ENCODE peak calls at places on chromosomes 16 and 17, in seven cellular contexts. X is WTC11, D is GM06990, O is left ventricle myocardium inferior, R is natural killer cell, J is B cell, N is adrenal gland. A is an unnamed sample.

GRCh38 chr17:1865252-1866037 is 35.6 kb downstream of the RPA1 start:
- DNase-seq in O (no peak), D (no peak), X (peak), J (peak), N (peak), R (peak), A (peak)

GRCh38 chr16:86625821-86626220 is 47.5 kb downstream of the FOXL1 start:
- DNase-seq in O (no peak), R (no peak), X (no peak), N (no peak), J (no peak), D (no peak), A (no peak)

GRCh38 chr16:75010427-75010826 is 11.6 kb downstream of the ZNRF1 start:
- DNase-seq in N (no peak), R (no peak), D (peak), J (no peak), O (no peak), X (no peak), A (no peak)

GRCh38 chr17:50288306-50288705 is 14.0 kb downstream of the TMEM92 start:
- DNase-seq in D (no peak), J (no peak), R (no peak), O (no peak), N (no peak), X (no peak), A (no peak)

GRCh38 chr16:57000271-57001025 is 11.1 kb downstream of the NLRC5 start:
- DNase-seq in O (peak), J (no peak), X (no peak), R (peak), D (peak), N (peak), A (peak)

GRCh38 chr16:83899272-83899897 is 470 bp downstream of the MLYCD start:
- DNase-seq in R (peak), X (peak), D (peak), O (peak), N (peak), J (peak), A (peak)

GRCh38 chr17:31327534-31328526 is 6.4 kb upstream of the EVI2A start:
- DNase-seq in D (no peak), N (no peak), J (no peak), X (no peak), R (no peak), O (no peak), A (no peak)

GRCh38 chr17:53472586-53472985 is 350.1 kb upstream of the KIF2B start:
- DNase-seq in D (no peak), N (no peak), R (no peak), X (no peak), J (no peak), O (no peak), A (no peak)

GRCh38 chr17:69286257-69286656 is 40.7 kb downstream of the ABCA5 start:
- DNase-seq in R (no peak), D (no peak), X (no peak), J (no peak), O (no peak), N (no peak), A (no peak)

GRCh38 chr17:72657467-72658317 is 434.8 kb downstream of the SLC39A11 start:
- DNase-seq in D (no peak), R (no peak), X (peak), O (no peak), J (no peak), N (no peak), A (peak)

GRCh38 chr17:47720754-47721533 is 12.1 kb upstream of the TBX21 start:
- DNase-seq in J (no peak), R (peak), N (peak), O (no peak), D (peak), X (peak), A (peak)

GRCh38 chr16:53504161-53504663 is 1.2 kb upstream of the AKTIP start:
- DNase-seq in J (no peak), R (peak), D (peak), O (peak), X (peak), N (peak), A (peak)

GRCh38 chr17:6671431-6671830 is 19.9 kb downstream of the C17orf100 start:
- DNase-seq in O (no peak), D (no peak), J (no peak), N (no peak), R (no peak), X (no peak), A (no peak)

GRCh38 chr17:61470530-61471136 is 18.4 kb downstream of the TBX4 start:
- DNase-seq in J (no peak), D (no peak), N (no peak), X (no peak), O (no peak), R (no peak), A (no peak)

GRCh38 chr17:8064590-8065019 is 22.9 kb downstream of the ALOX12B start:
- DNase-seq in N (no peak), X (no peak), J (no peak), O (no peak), R (no peak), D (no peak), A (no peak)

GRCh38 chr16:2243031-2243528 is 6.8 kb downstream of the DNASE1L2 start:
- DNase-seq in J (peak), X (peak), O (no peak), D (no peak), N (no peak), R (no peak), A (no peak)
- TF ChIP-seq CTCF in J (no peak), X (no peak), O (no peak), D (no peak), N (no peak), R (no peak), A (no peak)

DNA sequence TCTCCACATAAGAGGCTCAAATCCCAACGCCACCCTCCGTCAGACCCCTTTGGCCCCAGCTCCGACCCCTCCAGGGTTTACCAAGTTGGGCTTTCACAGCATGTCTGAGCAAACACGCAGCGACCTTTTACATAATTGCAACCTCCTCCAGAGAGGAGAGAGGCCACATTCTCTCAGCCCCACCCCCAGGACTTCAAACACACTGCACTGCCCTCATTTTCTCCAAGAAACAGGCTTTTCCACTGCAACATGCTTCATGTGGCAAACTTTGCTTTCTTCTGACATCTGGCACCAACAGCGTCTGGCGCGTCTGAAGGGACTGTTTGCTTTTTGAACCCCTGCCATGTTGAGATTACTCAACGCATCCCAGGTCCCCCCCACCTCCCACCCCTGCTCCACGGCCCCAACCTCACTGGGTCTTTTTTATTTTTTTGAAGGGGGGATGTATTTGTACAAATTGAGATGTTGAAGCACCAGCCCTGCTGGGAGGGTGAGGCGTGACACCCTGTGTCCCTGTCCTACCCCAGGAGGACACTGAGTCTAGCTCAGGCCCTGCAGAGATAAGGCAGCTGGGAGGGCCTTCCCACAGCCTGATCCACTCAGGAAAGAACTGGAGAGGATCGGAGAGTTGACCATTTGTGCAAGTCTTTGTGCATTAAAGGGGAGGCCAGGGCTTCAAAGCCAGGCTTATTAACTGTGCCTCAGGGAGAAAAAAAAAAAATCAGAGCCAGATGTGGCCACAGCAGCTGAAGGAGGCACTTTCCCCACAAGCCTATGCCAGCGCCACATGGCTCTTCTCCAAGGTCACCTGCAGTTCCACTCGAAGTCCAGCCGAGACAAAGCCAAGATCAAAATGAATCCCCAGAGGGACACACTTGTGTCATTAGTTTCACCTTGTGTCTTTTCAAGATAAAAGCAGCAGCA is 29.7 kb downstream of the AXIN2 start:
- DNase-seq in O (peak), N (peak), X (peak), R (no peak), J (no peak), D (no peak), A (no peak)
- TF ChIP-seq CTCF in O (peak), N (peak), X (no peak), R (no peak), J (no peak), D (no peak), A (peak)

DNA sequence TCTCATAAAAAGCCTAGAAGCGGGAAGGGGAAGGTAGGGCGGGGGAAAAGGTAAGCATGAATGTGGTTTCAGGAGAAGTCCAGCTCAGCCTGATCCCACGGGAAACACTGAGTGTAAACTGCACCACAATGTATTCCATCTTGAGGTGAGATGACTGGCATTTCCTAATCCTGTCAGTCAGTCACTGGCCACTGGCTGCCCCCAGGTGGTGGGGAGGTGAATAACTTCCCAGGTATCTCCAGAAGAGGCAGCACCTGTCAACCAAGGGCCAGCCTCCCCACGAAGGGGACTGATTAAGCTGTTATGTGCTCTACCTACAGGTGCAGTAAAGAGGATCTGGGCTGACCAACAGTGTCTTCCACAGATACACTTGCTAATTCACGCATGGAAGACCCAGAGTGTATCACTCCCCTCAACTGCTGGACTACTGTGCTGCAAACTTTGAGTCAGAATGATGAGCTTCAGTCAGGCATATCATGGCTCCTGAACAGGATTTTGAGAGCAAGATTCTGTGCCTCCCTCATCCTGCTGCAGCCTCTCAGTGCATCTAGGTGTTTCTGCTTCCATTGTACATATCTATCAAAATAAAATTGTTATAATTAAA is 108.5 kb upstream of the CCL2 start:
- DNase-seq in X (peak), D (no peak), J (peak), N (no peak), O (peak), R (peak), A (peak)
- TF ChIP-seq CTCF in X (peak), D (peak), J (peak), N (peak), O (peak), R (peak), A (peak)

DNA sequence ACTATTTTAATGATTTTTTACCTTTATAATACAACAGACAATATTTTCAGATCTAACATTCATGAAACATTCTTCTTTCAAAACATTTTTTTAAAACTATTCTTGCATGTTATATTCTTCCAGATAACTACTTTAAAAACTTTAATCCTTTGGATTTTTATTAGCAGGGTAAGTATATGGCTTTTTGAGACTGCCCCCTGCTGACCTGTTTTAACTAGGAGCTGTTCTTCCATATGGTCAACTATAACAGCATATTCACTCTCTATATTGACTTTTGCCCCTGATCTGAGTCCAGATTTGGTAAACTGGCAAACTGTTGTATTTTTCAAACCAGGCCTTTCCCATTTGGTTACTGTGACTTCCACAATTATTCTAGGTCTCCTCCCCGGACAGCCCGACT is 16.5 kb downstream of the ZNF18 start:
- DNase-seq in J (no peak), R (no peak), X (no peak), N (no peak), D (no peak), O (no peak), A (no peak)
- TF ChIP-seq CTCF in J (no peak), R (no peak), X (peak), N (no peak), D (peak), O (peak), A (no peak)

GRCh38 chr17:21126645-21127507 is at the start of gene DHRS7B:
- DNase-seq in X (peak), R (peak), D (peak), O (peak), N (peak), J (peak), A (peak)
- TF ChIP-seq CTCF in X (no peak), R (no peak), D (no peak), O (no peak), N (no peak), J (no peak), A (no peak)

DNA sequence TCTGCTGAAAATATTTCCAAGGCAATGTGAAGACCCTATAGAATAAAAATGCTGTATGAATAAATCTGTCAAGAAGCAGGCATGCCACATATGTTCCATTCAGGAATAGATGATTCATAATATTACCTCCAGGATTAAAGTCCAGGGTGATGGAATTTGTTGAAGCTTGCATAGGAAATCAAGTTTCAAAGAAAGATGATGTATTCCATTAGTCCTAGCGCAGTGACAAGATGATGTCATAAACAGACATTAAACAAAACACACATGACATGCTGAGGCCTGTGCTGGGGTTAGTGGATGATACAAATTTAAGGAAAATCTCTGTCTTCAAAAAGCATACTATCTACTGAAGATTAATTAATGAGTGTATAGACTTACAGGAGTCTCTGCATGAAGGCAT is 1025.2 kb downstream of the CDH11 start:
- DNase-seq in N (no peak), X (no peak), D (no peak), R (no peak), J (no peak), O (no peak), A (no peak)
- TF ChIP-seq CTCF in N (no peak), X (no peak), D (no peak), R (no peak), J (no peak), O (no peak), A (no peak)

GRCh38 chr16:26648851-26649250 is 417.9 kb upstream of the C16orf82 start:
- DNase-seq in J (no peak), R (no peak), N (no peak), O (no peak), X (no peak), D (no peak), A (no peak)

GRCh38 chr16:26642047-26642664 is 424.6 kb upstream of the C16orf82 start:
- DNase-seq in N (no peak), D (no peak), O (no peak), J (no peak), R (no peak), X (no peak), A (no peak)

GRCh38 chr16:26644912-26645543 is 421.7 kb upstream of the C16orf82 start:
- DNase-seq in R (peak), J (no peak), X (no peak), D (no peak), N (no peak), O (no peak), A (no peak)

GRCh38 chr16:26643519-26643918 is 423.2 kb upstream of the C16orf82 start:
- DNase-seq in R (no peak), J (no peak), N (no peak), O (no peak), X (no peak), D (no peak), A (no peak)

DNA sequence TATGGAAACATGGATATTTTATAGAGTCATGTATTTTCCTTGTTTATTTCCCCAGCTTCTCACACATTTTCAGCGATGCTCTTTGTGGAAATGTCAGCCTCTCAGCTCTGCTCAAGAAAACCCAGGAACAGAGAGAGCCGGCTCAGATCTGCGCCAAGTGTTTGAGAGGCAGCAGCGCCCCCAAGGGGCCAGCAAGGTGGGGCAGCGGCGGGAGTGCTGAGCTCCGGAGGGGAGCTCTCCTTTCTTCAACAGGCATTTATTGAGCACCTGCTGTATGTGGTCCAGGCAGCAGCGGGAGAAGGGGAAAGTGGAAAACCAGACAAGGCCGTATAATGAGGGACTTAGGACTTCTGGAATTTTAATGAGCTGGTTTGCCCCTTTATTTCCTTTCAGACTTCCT is 421.1 kb upstream of the C16orf82 start:
- DNase-seq in X (peak), J (no peak), N (no peak), D (no peak), O (no peak), R (peak), A (no peak)
- TF ChIP-seq CTCF in X (peak), J (no peak), N (no peak), D (peak), O (peak), R (peak), A (no peak)

GRCh38 chr17:79905832-79906231 is 66.6 kb upstream of the CBX4 start:
- DNase-seq in N (no peak), X (peak), R (no peak), D (no peak), O (no peak), J (no peak), A (peak)
- TF ChIP-seq CTCF in N (no peak), X (no peak), R (no peak), D (no peak), O (no peak), J (no peak), A (peak)